ENCODE peak calls at places on chromosomes 12 and 14, in seven cellular contexts. One of them, this sample, is unnamed.

GRCh38 chr14:32594766-32595165 is 265.7 kb downstream of the AKAP6 start:
- DNase-seq in mammary epithelial cell: peak; percentile 23
- DNase-seq in HepG2: no peak
- DNase-seq in testis: no peak
- DNase-seq in thoracic aorta: no peak
- DNase-seq in tibial artery: no peak
- DNase-seq in PC-9: no peak
- DNase-seq in this sample: no peak

GRCh38 chr12:111792155-111792876 is 25.6 kb downstream of the ALDH2 start:
- DNase-seq in thoracic aorta: no peak
- DNase-seq in mammary epithelial cell: no peak
- DNase-seq in HepG2: no peak
- DNase-seq in tibial artery: peak; percentile 73
- DNase-seq in PC-9: no peak
- DNase-seq in testis: peak; percentile 91
- DNase-seq in this sample: peak; percentile 43

GRCh38 chr12:98485792-98486347 is 29.5 kb upstream of the TMPO start:
- DNase-seq in testis: no peak
- DNase-seq in HepG2: no peak
- DNase-seq in mammary epithelial cell: no peak
- DNase-seq in tibial artery: no peak
- DNase-seq in PC-9: no peak
- DNase-seq in thoracic aorta: no peak
- DNase-seq in this sample: no peak

GRCh38 chr14:56482306-56482705 is 97.3 kb upstream of the TMEM260 start:
- DNase-seq in thoracic aorta: no peak
- DNase-seq in mammary epithelial cell: no peak
- DNase-seq in testis: peak; percentile 41
- DNase-seq in HepG2: no peak
- DNase-seq in tibial artery: no peak
- DNase-seq in PC-9: peak; percentile 15
- DNase-seq in this sample: peak; percentile 29

GRCh38 chr14:59131926-59132763 is 56.3 kb upstream of the DAAM1 start:
- DNase-seq in PC-9: no peak
- DNase-seq in HepG2: no peak
- DNase-seq in thoracic aorta: no peak
- DNase-seq in tibial artery: no peak
- DNase-seq in mammary epithelial cell: no peak
- DNase-seq in testis: no peak
- DNase-seq in this sample: no peak

GRCh38 chr12:120538281-120539156 is 4.4 kb downstream of the RNF10 start:
- DNase-seq in mammary epithelial cell: peak; percentile 74
- DNase-seq in testis: no peak
- DNase-seq in thoracic aorta: peak; percentile 33
- DNase-seq in HepG2: peak; percentile 73
- DNase-seq in tibial artery: peak; percentile 57
- DNase-seq in PC-9: peak; percentile 58
- DNase-seq in this sample: no peak

GRCh38 chr12:14190694-14191093 is 174.8 kb upstream of the ATF7IP start:
- DNase-seq in mammary epithelial cell: peak; percentile 46
- DNase-seq in thoracic aorta: no peak
- DNase-seq in HepG2: no peak
- DNase-seq in PC-9: peak; percentile 37
- DNase-seq in testis: no peak
- DNase-seq in tibial artery: no peak
- DNase-seq in this sample: no peak

GRCh38 chr12:118164798-118165486 is 29.0 kb downstream of the PEBP1 start:
- DNase-seq in tibial artery: no peak
- DNase-seq in PC-9: peak; percentile 30
- DNase-seq in HepG2: peak; percentile 10
- DNase-seq in thoracic aorta: no peak
- DNase-seq in mammary epithelial cell: no peak
- DNase-seq in testis: peak; percentile 60
- DNase-seq in this sample: peak; percentile 37

GRCh38 chr12:43836455-43836989 is 641 bp downstream of the TMEM117 start:
- DNase-seq in mammary epithelial cell: no peak
- DNase-seq in PC-9: no peak
- DNase-seq in thoracic aorta: no peak
- DNase-seq in tibial artery: no peak
- DNase-seq in testis: no peak
- DNase-seq in HepG2: peak; percentile 43
- DNase-seq in this sample: no peak

GRCh38 chr12:130263996-130264395 is 73.7 kb upstream of the PIWIL1 start:
- DNase-seq in testis: no peak
- DNase-seq in HepG2: no peak
- DNase-seq in thoracic aorta: no peak
- DNase-seq in PC-9: no peak
- DNase-seq in mammary epithelial cell: no peak
- DNase-seq in tibial artery: no peak
- DNase-seq in this sample: no peak

GRCh38 chr12:130266751-130267150 is 70.9 kb upstream of the PIWIL1 start:
- DNase-seq in HepG2: no peak
- DNase-seq in mammary epithelial cell: no peak
- DNase-seq in tibial artery: no peak
- DNase-seq in thoracic aorta: no peak
- DNase-seq in PC-9: no peak
- DNase-seq in testis: no peak
- DNase-seq in this sample: no peak

GRCh38 chr12:130258863-130259262 is 78.8 kb upstream of the PIWIL1 start:
- DNase-seq in tibial artery: no peak
- DNase-seq in PC-9: no peak
- DNase-seq in HepG2: no peak
- DNase-seq in testis: no peak
- DNase-seq in mammary epithelial cell: no peak
- DNase-seq in thoracic aorta: no peak
- DNase-seq in this sample: no peak

DNA sequence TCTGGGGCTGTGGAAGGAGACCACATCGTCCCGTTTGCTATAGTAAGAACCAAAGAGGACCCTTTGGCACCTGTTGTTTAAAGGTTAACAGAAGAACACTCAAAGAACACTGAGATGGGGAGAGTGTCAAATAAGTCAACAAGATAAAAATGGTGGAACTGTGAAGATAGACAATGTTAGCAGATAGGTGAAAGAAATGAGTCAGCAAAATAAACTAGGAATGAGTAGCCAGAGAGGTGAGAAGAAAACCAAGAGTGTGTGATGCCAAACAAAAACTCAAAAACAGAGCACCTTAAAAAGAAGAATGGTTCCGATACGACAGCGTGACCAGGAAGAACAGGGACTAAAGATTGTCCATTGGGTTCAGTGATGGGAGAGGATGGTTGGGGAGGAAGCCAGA is 74.7 kb upstream of the PIWIL1 start:
- DNase-seq in mammary epithelial cell: no peak
- DNase-seq in PC-9: no peak
- DNase-seq in tibial artery: no peak
- DNase-seq in HepG2: no peak
- DNase-seq in thoracic aorta: no peak
- DNase-seq in testis: no peak
- DNase-seq in this sample: no peak
- H3K27me3 ChIP-seq in mammary epithelial cell: no peaks in the 10 kb centered on the region
- H3K27me3 ChIP-seq in PC-9: peaks cover 39% of the 10 kb centered on the region
- H3K27me3 ChIP-seq in tibial artery: no peaks in the 10 kb centered on the region
- H3K27me3 ChIP-seq in HepG2: no peaks in the 10 kb centered on the region
- H3K27me3 ChIP-seq in thoracic aorta: no peaks in the 10 kb centered on the region
- H3K27me3 ChIP-seq in testis: no peaks in the 10 kb centered on the region
- H3K27me3 ChIP-seq in this sample: no peaks in the 10 kb centered on the region

GRCh38 chr12:19706936-19707335 is 267.6 kb downstream of the AEBP2 start:
- DNase-seq in HepG2: no peak
- DNase-seq in thoracic aorta: no peak
- DNase-seq in tibial artery: no peak
- DNase-seq in PC-9: no peak
- DNase-seq in mammary epithelial cell: no peak
- DNase-seq in testis: no peak
- DNase-seq in this sample: no peak

GRCh38 chr12:19709889-19710288 is 270.6 kb downstream of the AEBP2 start:
- DNase-seq in tibial artery: no peak
- DNase-seq in testis: no peak
- DNase-seq in mammary epithelial cell: no peak
- DNase-seq in HepG2: no peak
- DNase-seq in thoracic aorta: no peak
- DNase-seq in PC-9: no peak
- DNase-seq in this sample: no peak

GRCh38 chr12:19710811-19711793 is 271.8 kb downstream of the AEBP2 start:
- DNase-seq in tibial artery: peak; percentile 79
- DNase-seq in PC-9: no peak
- DNase-seq in mammary epithelial cell: no peak
- DNase-seq in HepG2: peak; percentile 1
- DNase-seq in thoracic aorta: peak; percentile 75
- DNase-seq in testis: no peak
- DNase-seq in this sample: no peak

GRCh38 chr12:19704966-19705365 is 265.7 kb downstream of the AEBP2 start:
- DNase-seq in tibial artery: no peak
- DNase-seq in testis: no peak
- DNase-seq in thoracic aorta: no peak
- DNase-seq in HepG2: no peak
- DNase-seq in PC-9: no peak
- DNase-seq in mammary epithelial cell: no peak
- DNase-seq in this sample: no peak

DNA sequence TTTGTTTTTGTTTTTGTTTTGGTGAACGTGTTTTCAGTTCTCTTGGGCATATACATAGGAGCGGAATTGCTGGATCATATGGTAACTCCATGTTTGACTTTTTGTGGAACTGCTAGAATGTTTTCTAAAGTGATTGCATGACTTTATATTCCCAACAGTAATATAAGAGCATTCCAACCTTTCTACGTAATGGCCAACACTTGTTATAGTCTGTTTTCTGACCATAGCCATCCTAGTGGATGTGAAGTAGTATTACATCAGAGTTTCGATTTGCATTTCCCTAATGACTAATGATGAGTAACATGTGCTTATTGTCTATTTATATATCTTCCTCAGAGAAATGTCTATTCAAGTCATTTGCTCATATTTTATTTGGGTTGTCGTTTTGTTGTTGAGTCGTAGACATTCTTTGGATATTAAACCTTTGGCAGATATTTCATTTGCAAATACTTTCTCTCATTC is 268.7 kb downstream of the AEBP2 start:
- DNase-seq in tibial artery: no peak
- DNase-seq in testis: no peak
- DNase-seq in PC-9: no peak
- DNase-seq in HepG2: no peak
- DNase-seq in thoracic aorta: no peak
- DNase-seq in mammary epithelial cell: peak; percentile 67
- DNase-seq in this sample: no peak
- TF ChIP-seq CTCF in tibial artery: no peak
- TF ChIP-seq CTCF in testis: no peak
- TF ChIP-seq CTCF in PC-9: peak; percentile 35
- TF ChIP-seq CTCF in HepG2: no peak
- TF ChIP-seq CTCF in thoracic aorta: peak; percentile 17
- TF ChIP-seq CTCF in mammary epithelial cell: peak; percentile 30
- TF ChIP-seq CTCF in this sample: peak; percentile 19

DNA sequence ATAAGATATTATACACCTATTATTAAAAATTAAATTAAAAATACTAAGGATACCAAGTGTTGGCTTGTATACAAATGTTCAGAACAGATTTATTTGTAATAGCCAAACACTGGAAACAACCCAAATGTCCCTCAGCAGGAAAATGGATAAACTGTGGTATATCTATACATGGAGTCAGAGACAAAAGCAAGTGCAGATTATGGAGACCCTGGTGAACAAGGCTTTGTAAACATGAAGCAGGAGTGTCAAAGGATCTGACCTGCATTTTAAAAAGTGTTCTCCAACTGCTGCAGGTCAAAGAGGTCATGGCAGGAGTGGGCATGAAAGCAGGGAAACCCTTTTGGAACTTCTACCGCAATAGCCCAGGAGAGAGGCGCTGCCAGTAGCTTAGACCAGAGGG is 181.6 kb downstream of the STXBP6 start:
- DNase-seq in tibial artery: no peak
- DNase-seq in thoracic aorta: no peak
- DNase-seq in mammary epithelial cell: no peak
- DNase-seq in PC-9: no peak
- DNase-seq in HepG2: no peak
- DNase-seq in testis: no peak
- DNase-seq in this sample: no peak
- H3K4me1 ChIP-seq in tibial artery: no peaks in the 10 kb centered on the region
- H3K4me1 ChIP-seq in thoracic aorta: no peaks in the 10 kb centered on the region
- H3K4me1 ChIP-seq in mammary epithelial cell: no peaks in the 10 kb centered on the region
- H3K4me1 ChIP-seq in PC-9: no peaks in the 10 kb centered on the region
- H3K4me1 ChIP-seq in HepG2: peaks cover 18% of the 10 kb centered on the region
- H3K4me1 ChIP-seq in testis: no peaks in the 10 kb centered on the region
- H3K4me1 ChIP-seq in this sample: no peaks in the 10 kb centered on the region

GRCh38 chr14:100472094-100472455 is 115.1 kb downstream of the BEGAIN start:
- DNase-seq in tibial artery: no peak
- DNase-seq in PC-9: no peak
- DNase-seq in testis: no peak
- DNase-seq in thoracic aorta: no peak
- DNase-seq in HepG2: no peak
- DNase-seq in mammary epithelial cell: no peak
- DNase-seq in this sample: no peak
- H3K27me3 ChIP-seq in tibial artery: no peaks in the 10 kb centered on the region
- H3K27me3 ChIP-seq in PC-9: no peaks in the 10 kb centered on the region
- H3K27me3 ChIP-seq in testis: no peaks in the 10 kb centered on the region
- H3K27me3 ChIP-seq in thoracic aorta: no peaks in the 10 kb centered on the region
- H3K27me3 ChIP-seq in HepG2: peaks cover 1% of the 10 kb centered on the region
- H3K27me3 ChIP-seq in mammary epithelial cell: no peaks in the 10 kb centered on the region
- H3K27me3 ChIP-seq in this sample: no peaks in the 10 kb centered on the region